ENCODE peak calls at places on chromosome 2, in eight cellular contexts. Y is stomach, V is upper lobe of right lung, W is cardiac muscle cell, S is GM12878, D is RWPE2, T is Peyer's patch, B is OCI-LY7. G is an unnamed sample.

GRCh38 chr2:23640711-23641110 is 255.7 kb downstream of the KLHL29 start:
- DNase-seq in S (no peak), V (no peak), Y (no peak), D (no peak), T (no peak), W (no peak), B (no peak), G (no peak)

GRCh38 chr2:85066874-85067351 is 66.3 kb upstream of the TCF7L1 start:
- DNase-seq in T (peak; percentile 80), Y (peak; percentile 67), D (peak; percentile 76), V (peak; percentile 81), S (no peak), W (peak; percentile 90), B (peak; percentile 54), G (peak; percentile 88)

GRCh38 chr2:68448671-68449394 is 18.3 kb downstream of the FBXO48 start:
- DNase-seq in S (no peak), D (no peak), V (no peak), Y (no peak), B (no peak), W (no peak), T (no peak), G (peak; percentile 74)

GRCh38 chr2:21256006-21256405 is 132.2 kb downstream of the TDRD15 start:
- DNase-seq in S (peak; percentile 51), V (no peak), T (no peak), W (peak; percentile 67), Y (no peak), D (no peak), B (peak; percentile 4), G (no peak)

GRCh38 chr2:212489719-212490346 is 48.8 kb downstream of the ERBB4 start:
- DNase-seq in B (no peak), W (no peak), T (no peak), Y (no peak), V (no peak), S (peak; percentile 11), D (no peak), G (no peak)

GRCh38 chr2:12959935-12960334 is 243.2 kb downstream of the TRIB2 start:
- DNase-seq in D (no peak), T (no peak), V (no peak), Y (no peak), W (no peak), B (no peak), S (no peak), G (no peak)

GRCh38 chr2:241546771-241547498 is 11.6 kb upstream of the BOK start:
- DNase-seq in W (peak; percentile 94), S (no peak), D (no peak), V (no peak), Y (no peak), B (no peak), T (no peak), G (no peak)

GRCh38 chr2:126776701-126777619 is 121.0 kb downstream of the GYPC start:
- DNase-seq in W (peak; percentile 83), Y (peak; percentile 83), B (peak; percentile 73), D (no peak), V (peak; percentile 90), S (peak; percentile 30), T (peak; percentile 88), G (peak; percentile 89)

GRCh38 chr2:26454561-26455001 is 23.3 kb downstream of the OTOF start:
- DNase-seq in B (no peak), D (no peak), W (no peak), T (no peak), S (no peak), Y (no peak), V (no peak), G (peak; percentile 51)

GRCh38 chr2:85457877-85458316 is 39.4 kb downstream of the SH2D6 start:
- DNase-seq in D (no peak), W (no peak), B (no peak), S (no peak), V (no peak), T (peak; percentile 68), Y (peak; percentile 41), G (peak; percentile 29)

GRCh38 chr2:197838036-197838435 is 33.6 kb downstream of the PLCL1 start:
- DNase-seq in Y (no peak), W (peak; percentile 39), S (peak; percentile 30), D (no peak), V (no peak), B (no peak), T (no peak), G (no peak)

GRCh38 chr2:98394595-98395153 is 48.4 kb downstream of the CNGA3 start:
- DNase-seq in Y (no peak), B (no peak), W (peak; percentile 70), S (no peak), T (no peak), V (no peak), D (no peak), G (no peak)

GRCh38 chr2:3269425-3270094 is 108.1 kb downstream of the EIPR1 start:
- DNase-seq in D (no peak), Y (peak; percentile 11), B (no peak), W (no peak), V (no peak), S (no peak), T (no peak), G (no peak)

GRCh38 chr2:181806039-181806392 is 85.5 kb upstream of the ITPRID2 start:
- DNase-seq in D (no peak), Y (no peak), T (no peak), V (no peak), W (no peak), B (no peak), S (no peak), G (no peak)

GRCh38 chr2:8076453-8077284 is 605.2 kb upstream of the ID2 start:
- DNase-seq in T (no peak), B (no peak), Y (no peak), V (no peak), W (no peak), S (no peak), D (no peak), G (no peak)

GRCh38 chr2:174004900-174005605 is 39.9 kb upstream of the SP3 start:
- DNase-seq in S (no peak), T (no peak), Y (no peak), D (no peak), V (no peak), B (no peak), W (peak; percentile 84), G (peak; percentile 76)

GRCh38 chr2:174004311-174004695 is 39.1 kb upstream of the SP3 start:
- DNase-seq in Y (no peak), W (no peak), S (no peak), V (no peak), T (no peak), B (no peak), D (no peak), G (no peak)

GRCh38 chr2:174002679-174003078 is 37.5 kb upstream of the SP3 start:
- DNase-seq in D (no peak), B (no peak), V (no peak), T (no peak), S (no peak), W (no peak), Y (no peak), G (no peak)

GRCh38 chr2:174005801-174006419 is 40.7 kb upstream of the SP3 start:
- DNase-seq in W (no peak), T (no peak), Y (no peak), V (no peak), D (no peak), B (no peak), S (no peak), G (no peak)

GRCh38 chr2:174003635-174004310 is 38.6 kb upstream of the SP3 start:
- DNase-seq in V (no peak), S (no peak), T (peak; percentile 58), D (no peak), Y (peak; percentile 72), B (no peak), W (no peak), G (no peak)
- H3K27ac ChIP-seq in V (no peak overlapping the region), S (no peak overlapping the region), T (no peak overlapping the region), D (no peak overlapping the region), Y (no peak overlapping the region), B (no peak overlapping the region), W (no peak overlapping the region), G (no peak overlapping the region)

GRCh38 chr2:69831354-69831905 is 2.0 kb downstream of the GMCL1 start:
- DNase-seq in T (no peak), B (no peak), S (no peak), W (no peak), D (no peak), V (no peak), Y (no peak), G (no peak)
- H3K4me3 ChIP-seq in T (no peak overlapping the region), B (peak overlapping the region; percentile 94), S (peak overlapping the region; percentile 63), W (peak overlapping the region; percentile 92), D (no peak overlapping the region), V (no peak overlapping the region), Y (no peak overlapping the region), G (no peak overlapping the region)

GRCh38 chr2:36355890-36356198 is 266 bp downstream of the CRIM1 start:
- DNase-seq in V (no peak), Y (no peak), W (no peak), T (no peak), B (no peak), S (no peak), D (no peak), G (no peak)

GRCh38 chr2:36358317-36358659 is 2.7 kb downstream of the CRIM1 start:
- DNase-seq in B (no peak), Y (no peak), D (no peak), T (no peak), S (no peak), V (no peak), W (peak; percentile 64), G (no peak)

GRCh38 chr2:36357506-36358316 is 2.1 kb downstream of the CRIM1 start:
- DNase-seq in V (no peak), D (no peak), Y (no peak), B (peak; percentile 68), W (peak; percentile 76), T (peak; percentile 67), S (no peak), G (peak; percentile 83)

GRCh38 chr2:36356199-36356989 is 816 bp downstream of the CRIM1 start:
- DNase-seq in W (peak; percentile 62), T (peak; percentile 64), S (no peak), Y (peak; percentile 55), D (peak; percentile 69), V (peak; percentile 81), B (peak; percentile 71), G (peak; percentile 81)

GRCh38 chr2:36356990-36357505 is 1.5 kb downstream of the CRIM1 start:
- DNase-seq in W (no peak), B (peak; percentile 82), V (no peak), Y (no peak), S (no peak), D (no peak), T (peak; percentile 60), G (peak; percentile 65)
- H3K4me1 ChIP-seq in W (no peaks in the 10 kb centered on the region), B (peaks cover 48% of the 10 kb centered on the region), V (peaks cover 60% of the 10 kb centered on the region), Y (peaks cover 75% of the 10 kb centered on the region), S (peaks cover 9% of the 10 kb centered on the region), D (peaks cover 53% of the 10 kb centered on the region), T (no peaks in the 10 kb centered on the region), G (peaks cover 60% of the 10 kb centered on the region)

GRCh38 chr2:222794585-222795579 is 66.0 kb upstream of the ACSL3 start:
- DNase-seq in S (no peak), B (no peak), T (no peak), D (no peak), V (no peak), W (no peak), Y (no peak), G (no peak)

GRCh38 chr2:222796413-222797103 is 64.3 kb upstream of the ACSL3 start:
- DNase-seq in B (no peak), S (no peak), D (no peak), V (no peak), T (no peak), Y (peak; percentile 77), W (peak; percentile 21), G (no peak)

GRCh38 chr2:222797308-222797707 is 63.5 kb upstream of the ACSL3 start:
- DNase-seq in W (peak; percentile 60), S (no peak), D (no peak), V (no peak), Y (no peak), T (no peak), B (peak; percentile 39), G (no peak)

GRCh38 chr2:222795671-222796357 is 65.0 kb upstream of the ACSL3 start:
- DNase-seq in T (no peak), W (no peak), B (no peak), S (no peak), V (no peak), D (no peak), Y (no peak), G (no peak)

GRCh38 chr2:222791946-222792649 is 68.7 kb upstream of the ACSL3 start:
- DNase-seq in T (peak; percentile 59), D (no peak), W (peak; percentile 73), V (peak; percentile 67), Y (no peak), B (no peak), S (no peak), G (peak; percentile 76)
- H3K27ac ChIP-seq in T (no peak overlapping the region), D (no peak overlapping the region), W (no peak overlapping the region), V (peak overlapping the region; percentile 65), Y (peak overlapping the region; percentile 36), B (no peak overlapping the region), S (no peak overlapping the region), G (peak overlapping the region; percentile 69)

G was measured in sigmoid colon.